ENCODE peak calls at places on chromosomes 5 and 9, in four cellular contexts. L is left ventricle myocardium superior, R is NCI-H524, M is DMS53. K is an unnamed sample.
A peak's percentile ranks its signal among the peaks of the same experiment; 100 is the strongest.

GRCh38 chr5:6633469-6634326 is 458 bp downstream of the SRD5A1 start:
- DNase-seq in M (peak; percentile 92), R (peak; percentile 74), L (no peak), K (peak; percentile 7)

GRCh38 chr5:38724301-38725030 is 121.3 kb upstream of the OSMR start:
- DNase-seq in R (no peak), L (no peak), M (no peak), K (no peak)

GRCh38 chr5:37086466-37087178 is 162.6 kb downstream of the CPLANE1 start:
- DNase-seq in L (no peak), M (peak; percentile 15), R (no peak), K (no peak)

GRCh38 chr5:54619732-54620582 is 102.4 kb downstream of the SNX18 start:
- DNase-seq in R (peak; percentile 9), L (no peak), M (peak; percentile 93), K (peak; percentile 68)

GRCh38 chr9:73863924-73864323 is 633.2 kb upstream of the RORB start:
- DNase-seq in M (no peak), R (no peak), L (no peak), K (no peak)

GRCh38 chr5:144598451-144599068 is 427.9 kb downstream of the KCTD16 start:
- DNase-seq in M (peak; percentile 86), L (peak; percentile 33), R (peak; percentile 75), K (no peak)

GRCh38 chr5:149452665-149453617 is 73.8 kb upstream of the IL17B start:
- DNase-seq in R (no peak), L (peak; percentile 76), M (no peak), K (no peak)

GRCh38 chr5:73592546-73592945 is 27.0 kb downstream of the UTP15 start:
- DNase-seq in M (no peak), R (no peak), L (no peak), K (no peak)

GRCh38 chr5:124941051-124942049 is 194.9 kb upstream of the ZNF608 start:
- DNase-seq in L (no peak), M (no peak), R (no peak), K (no peak)

GRCh38 chr9:80871596-80871995 is 817.8 kb downstream of the TLE1 start:
- DNase-seq in R (no peak), M (no peak), L (no peak), K (no peak)

GRCh38 chr5:83026930-83027687 is 50.1 kb downstream of the TMEM167A start:
- DNase-seq in R (no peak), L (no peak), M (no peak), K (no peak)

GRCh38 chr9:16138961-16139441 is 586.2 kb downstream of the CCDC171 start:
- DNase-seq in L (peak; percentile 66), R (no peak), M (no peak), K (no peak)

GRCh38 chr5:145743396-145744061 is 91.6 kb downstream of the PRELID2 start:
- DNase-seq in L (no peak), M (peak; percentile 13), R (peak; percentile 17), K (no peak)

GRCh38 chr9:92180669-92181181 is 65.5 kb upstream of the SPTLC1 start:
- DNase-seq in R (peak; percentile 81), L (peak; percentile 48), M (peak; percentile 86), K (peak; percentile 63)

GRCh38 chr9:96441798-96442445 is 8.0 kb upstream of the HABP4 start:
- DNase-seq in R (peak; percentile 32), M (peak; percentile 84), L (no peak), K (peak; percentile 17)

GRCh38 chr9:126624912-126625311 is 11.2 kb downstream of the LMX1B start:
- DNase-seq in L (no peak), R (peak; percentile 26), M (no peak), K (no peak)

GRCh38 chr5:78984020-78984610 is 995 bp downstream of the ARSB start:
- DNase-seq in M (peak; percentile 56), L (no peak), R (no peak), K (peak; percentile 53)

GRCh38 chr9:38620483-38621433 is at the start of gene ANKRD18A:
- DNase-seq in M (peak; percentile 96), R (peak; percentile 93), L (peak; percentile 87), K (peak; percentile 88)

GRCh38 chr5:88269222-88269771 is 652 bp upstream of the TMEM161B start:
- DNase-seq in L (no peak), R (peak; percentile 59), M (peak; percentile 74), K (peak; percentile 1)

GRCh38 chr9:79912641-79913040 is 340.9 kb downstream of the TLE4 start:
- DNase-seq in L (no peak), R (no peak), M (no peak), K (no peak)

GRCh38 chr5:159179556-159180305 is 29.6 kb downstream of the RNF145 start:
- DNase-seq in M (no peak), R (no peak), L (no peak), K (no peak)

GRCh38 chr5:81361600-81361999 is 32.3 kb downstream of the ACOT12 start:
- DNase-seq in L (no peak), M (peak; percentile 34), R (peak; percentile 45), K (no peak)

GRCh38 chr5:36786613-36787012 is 90.0 kb upstream of the NIPBL start:
- DNase-seq in M (peak; percentile 5), L (no peak), R (no peak), K (no peak)

GRCh38 chr9:110131499-110131898 is 76.5 kb downstream of the C9orf152 start:
- DNase-seq in M (no peak), R (no peak), L (no peak), K (no peak)

GRCh38 chr5:136769900-136770684 is 404.7 kb upstream of the TRPC7 start:
- DNase-seq in M (peak; percentile 84), L (peak; percentile 60), R (peak; percentile 84), K (peak; percentile 35)

GRCh38 chr5:79956173-79956670 is 34.8 kb downstream of the MTX3 start:
- DNase-seq in L (no peak), R (peak; percentile 48), M (no peak), K (no peak)

GRCh38 chr5:179908528-179908927 is 831 bp upstream of the TBC1D9B start:
- DNase-seq in M (peak; percentile 30), L (no peak), R (peak; percentile 7), K (no peak)

GRCh38 chr9:114733814-114734213 is 51.8 kb upstream of the TEX48 start:
- DNase-seq in L (no peak), M (no peak), R (no peak), K (no peak)

GRCh38 chr5:86565197-86565789 is 52.4 kb upstream of the COX7C start:
- DNase-seq in M (peak; percentile 90), L (no peak), R (no peak), K (no peak)

GRCh38 chr5:54229041-54229780 is 81.2 kb downstream of the ARL15 start:
- DNase-seq in L (peak; percentile 79), M (peak; percentile 70), R (peak; percentile 53), K (peak; percentile 36)

GRCh38 chr5:159899067-159900049 is 16.9 kb upstream of the ADRA1B start:
- DNase-seq in L (no peak), M (no peak), R (no peak), K (no peak)

GRCh38 chr5:92042237-92042636 is 659.1 kb upstream of the ARRDC3 start:
- DNase-seq in M (no peak), R (no peak), L (no peak), K (no peak)

GRCh38 chr9:136741885-136742568 is 713 bp downstream of the LCN10 start:
- DNase-seq in M (peak; percentile 85), L (no peak), R (no peak), K (no peak)

GRCh38 chr9:84846501-84847323 is 177.2 kb downstream of the NTRK2 start:
- DNase-seq in L (no peak), M (no peak), R (no peak), K (no peak)

GRCh38 chr5:39201795-39202593 is 17.4 kb downstream of the FYB1 start:
- DNase-seq in R (no peak), M (no peak), L (no peak), K (no peak)

GRCh38 chr9:109507421-109507838 is 9.3 kb upstream of the PTPN3 start:
- DNase-seq in L (no peak), M (peak; percentile 75), R (no peak), K (no peak)

GRCh38 chr5:118076490-118076889 is 911.9 kb downstream of the DTWD2 start:
- DNase-seq in M (no peak), R (no peak), L (no peak), K (no peak)

GRCh38 chr5:105581988-105582690 is 2019.5 kb upstream of the NUDT12 start:
- DNase-seq in L (no peak), M (no peak), R (no peak), K (no peak)

GRCh38 chr9:125994066-125994943 is 247.1 kb downstream of the PBX3 start:
- DNase-seq in L (no peak), R (no peak), M (no peak), K (no peak)

GRCh38 chr9:137417161-137418021 is 5.6 kb downstream of the EXD3 start:
- DNase-seq in R (no peak), L (peak; percentile 47), M (no peak), K (no peak)

K was measured in NCI-H1694 treated with DMSO at 0.1 percent for 48 hours.